ENCODE peak calls at places on chromosome 11, in eight cellular contexts. Y is neural progenitor cell; A is effector memory CD4-positive, alpha-beta T cell; F is GM12865; D is SJSA1; Z is psoas muscle; I is IMR-90; O is stomach. U is an unnamed sample.

GRCh38 chr11:87397250-87397649 is 359.5 kb downstream of the TMEM135 start:
- DNase-seq in Y (no peak), A (no peak), F (no peak), D (no peak), Z (no peak), I (no peak), O (no peak), U (peak; percentile 15)

GRCh38 chr11:113681711-113682410 is 24.2 kb downstream of the TMPRSS5 start:
- DNase-seq in Y (no peak), A (no peak), F (no peak), D (peak; percentile 52), Z (no peak), I (no peak), O (no peak), U (peak; percentile 6)

GRCh38 chr11:2459016-2459725 is 14.4 kb downstream of the KCNQ1 start:
- DNase-seq in Y (peak; percentile 28), A (no peak), F (no peak), D (no peak), Z (no peak), I (no peak), O (no peak), U (no peak)

GRCh38 chr11:33778682-33779081 is 4.4 kb upstream of the FBXO3 start:
- DNase-seq in Y (peak; percentile 33), A (no peak), F (no peak), D (peak; percentile 19), Z (no peak), I (peak; percentile 83), O (no peak), U (no peak)

GRCh38 chr11:65743928-65744698 is 23.5 kb upstream of the RNASEH2C start:
- DNase-seq in Y (peak; percentile 45), A (no peak), F (peak; percentile 45), D (peak; percentile 55), Z (peak; percentile 21), I (no peak), O (peak; percentile 49), U (peak; percentile 39)

GRCh38 chr11:2881076-2881973 is 4.2 kb downstream of the CDKN1C start:
- DNase-seq in Y (no peak), A (no peak), F (no peak), D (no peak), Z (no peak), I (no peak), O (no peak), U (no peak)

GRCh38 chr11:116219171-116219635 is 553.6 kb downstream of the BUD13 start:
- DNase-seq in Y (no peak), A (no peak), F (no peak), D (no peak), Z (no peak), I (no peak), O (no peak), U (no peak)

GRCh38 chr11:89015614-89016013 is 50.2 kb downstream of the GRM5 start:
- DNase-seq in Y (no peak), A (no peak), F (no peak), D (no peak), Z (no peak), I (no peak), O (no peak), U (no peak)

GRCh38 chr11:95084509-95084908 is 5.1 kb upstream of the ENDOD1 start:
- DNase-seq in Y (no peak), A (no peak), F (no peak), D (no peak), Z (no peak), I (peak; percentile 55), O (no peak), U (peak; percentile 92)

GRCh38 chr11:10454506-10454901 is 560 bp upstream of the AMPD3 start:
- DNase-seq in Y (no peak), A (no peak), F (no peak), D (no peak), Z (no peak), I (no peak), O (no peak), U (no peak)

GRCh38 chr11:10452211-10452767 is 2.8 kb upstream of the AMPD3 start:
- DNase-seq in Y (no peak), A (no peak), F (no peak), D (no peak), Z (no peak), I (peak; percentile 19), O (no peak), U (peak; percentile 74)

GRCh38 chr11:10453261-10453660 is 1.8 kb upstream of the AMPD3 start:
- DNase-seq in Y (no peak), A (no peak), F (no peak), D (no peak), Z (no peak), I (peak; percentile 21), O (no peak), U (peak; percentile 83)

GRCh38 chr11:10451399-10452116 is 3.5 kb upstream of the AMPD3 start:
- DNase-seq in Y (no peak), A (no peak), F (peak; percentile 27), D (no peak), Z (no peak), I (no peak), O (no peak), U (no peak)

DNA sequence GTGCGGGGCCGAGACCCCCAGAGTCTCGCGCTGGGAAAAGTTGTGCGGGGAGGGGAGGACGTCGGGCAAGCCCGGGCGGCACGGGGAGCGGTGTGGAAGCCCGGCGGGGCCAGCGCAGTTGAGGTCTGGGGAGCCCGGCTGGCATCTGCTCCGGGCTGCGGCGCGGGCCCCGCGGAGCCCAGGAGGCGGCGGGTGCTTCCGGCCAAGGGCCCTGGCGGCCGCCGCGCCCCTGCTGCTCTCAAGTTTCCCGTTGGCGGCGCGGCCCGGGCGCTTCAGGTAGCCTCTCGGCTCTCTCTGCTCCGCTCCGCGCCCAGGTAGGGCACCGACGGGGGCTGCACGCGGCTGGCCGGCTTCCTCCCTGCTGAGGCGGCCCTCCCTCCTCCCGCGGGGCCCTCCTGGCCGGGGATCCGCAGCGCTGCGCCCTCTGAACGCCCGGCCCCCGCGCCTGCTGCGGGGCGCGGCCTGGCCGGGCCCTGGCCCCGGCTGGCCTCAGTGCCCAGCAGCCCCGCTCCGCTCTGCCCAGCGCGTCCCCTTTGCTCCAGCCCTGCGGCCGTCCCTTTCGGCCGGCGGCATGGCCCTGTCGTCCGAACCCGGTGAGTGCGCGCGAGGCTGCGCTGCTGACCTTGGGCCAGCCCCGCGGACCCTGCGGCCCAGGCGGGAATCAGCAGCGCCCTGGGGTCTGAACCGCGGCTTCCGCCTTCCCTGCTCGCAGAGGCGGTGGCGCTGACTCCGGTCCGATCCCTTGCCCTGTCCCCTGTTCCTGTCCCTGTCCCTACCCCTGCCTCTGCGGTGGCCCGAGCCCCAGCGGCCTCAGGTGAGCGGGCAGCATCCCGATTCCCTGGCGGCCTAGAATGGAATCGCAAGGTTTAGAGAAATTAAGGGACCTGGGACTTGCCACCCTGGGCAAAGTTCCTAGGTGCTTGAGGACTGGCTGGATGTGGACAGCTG is 4.3 kb upstream of the AMPD3 start:
- DNase-seq in Y (peak; percentile 72), A (no peak), F (peak; percentile 43), D (no peak), Z (peak; percentile 41), I (no peak), O (peak; percentile 74), U (peak; percentile 57)
- H3K4me3 ChIP-seq in Y (peak overlapping the region; percentile 71), A (peak overlapping the region; percentile 65), F (peak overlapping the region; percentile 34), D (no peak overlapping the region), Z (peak overlapping the region; percentile 69), I (no peak overlapping the region), O (peak overlapping the region; percentile 53), U (peak overlapping the region; percentile 49)

DNA sequence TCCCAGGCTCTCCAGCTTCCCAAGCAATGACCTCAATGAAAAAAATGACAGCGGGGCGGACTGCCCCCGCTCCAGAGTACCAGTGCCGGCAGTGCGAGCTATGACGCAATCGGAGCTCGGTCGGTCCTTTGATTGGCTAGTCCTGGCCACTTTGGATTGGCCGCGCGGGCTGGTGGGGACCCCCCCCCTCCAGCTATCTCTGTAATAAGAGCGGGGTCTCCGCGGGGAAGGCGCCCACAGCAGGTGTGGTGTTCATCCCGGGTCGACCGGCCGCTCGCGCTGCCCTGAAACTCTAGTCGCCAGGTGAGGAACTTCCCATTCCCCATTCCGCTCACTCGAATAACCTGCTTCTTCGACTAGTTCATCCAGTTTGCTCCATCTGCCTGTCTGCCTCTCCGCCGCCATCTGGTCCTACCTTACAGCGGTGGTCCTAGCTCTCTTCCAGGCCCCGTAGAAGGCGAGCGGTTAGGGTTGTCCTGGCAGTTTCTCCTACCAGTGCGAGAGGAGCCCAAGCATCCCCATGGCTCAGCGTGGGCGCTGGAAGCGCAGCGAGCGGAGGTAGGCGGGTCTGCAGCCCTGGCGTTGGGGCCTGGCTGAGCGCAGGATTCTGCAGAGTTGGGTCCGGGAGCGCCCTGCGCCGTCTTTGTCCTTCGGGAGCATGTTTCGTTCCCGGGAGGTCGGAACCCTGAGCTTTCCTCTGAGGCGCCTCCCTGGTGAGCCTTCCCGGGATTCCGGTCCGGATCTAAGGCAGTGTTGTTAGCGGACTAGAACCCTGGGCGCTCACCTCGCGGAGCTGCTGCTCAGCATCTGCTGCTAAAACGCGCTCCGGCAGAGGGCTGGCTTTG is at the start of gene CALCB:
- DNase-seq in Y (peak; percentile 75), A (no peak), F (no peak), D (no peak), Z (no peak), I (peak; percentile 10), O (no peak), U (peak; percentile 57)
- H3K4me3 ChIP-seq in Y (peak within 1 kb of the TSS; percentile 57), A (peak within 1 kb of the TSS; percentile 44), F (no peak within 1 kb of the TSS), D (no peak within 1 kb of the TSS), Z (peak within 1 kb of the TSS; percentile 38), I (peak within 1 kb of the TSS; percentile 10), O (peak within 1 kb of the TSS; percentile 43), U (peak within 1 kb of the TSS; percentile 5)

GRCh38 chr11:70135142-70136132 is 57.3 kb downstream of the ANO1 start:
- DNase-seq in Y (peak; percentile 51), A (no peak), F (no peak), D (no peak), Z (no peak), I (peak; percentile 24), O (peak; percentile 66), U (no peak)
- H3K4me3 ChIP-seq in Y (no peak overlapping the region), A (no peak overlapping the region), F (no peak overlapping the region), D (no peak overlapping the region), Z (no peak overlapping the region), I (no peak overlapping the region), O (peak overlapping the region; percentile 11), U (no peak overlapping the region)

GRCh38 chr11:67055812-67056211 is 835 bp upstream of the RHOD start:
- DNase-seq in Y (peak; percentile 22), A (no peak), F (no peak), D (no peak), Z (peak; percentile 26), I (peak; percentile 15), O (peak; percentile 37), U (peak; percentile 94)

GRCh38 chr11:67058506-67058905 is 1.9 kb downstream of the RHOD start:
- DNase-seq in Y (no peak), A (no peak), F (no peak), D (no peak), Z (no peak), I (no peak), O (no peak), U (no peak)

GRCh38 chr11:67056267-67056639 is 394 bp upstream of the RHOD start:
- DNase-seq in Y (no peak), A (no peak), F (no peak), D (no peak), Z (no peak), I (no peak), O (no peak), U (no peak)

GRCh38 chr11:67056640-67057409 is at the start of gene RHOD:
- DNase-seq in Y (peak; percentile 82), A (no peak), F (no peak), D (no peak), Z (peak; percentile 63), I (no peak), O (peak; percentile 80), U (peak; percentile 77)

DNA sequence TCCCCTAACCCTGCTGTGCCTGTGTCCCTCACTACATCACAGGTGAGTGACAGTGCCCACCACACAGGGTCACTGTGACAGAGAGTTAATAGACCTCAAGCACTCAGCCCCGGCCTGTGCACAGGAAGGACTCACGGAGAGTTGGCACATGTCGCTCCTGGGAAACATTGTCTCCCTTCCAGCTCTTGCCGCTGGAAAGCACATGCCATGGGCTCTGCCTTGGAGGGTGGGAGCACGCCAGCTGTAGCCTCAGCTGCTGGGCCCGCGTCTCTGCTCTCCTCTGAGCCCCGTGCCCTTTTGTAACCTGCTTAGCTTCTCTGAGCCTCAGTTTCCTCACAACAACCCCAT is 737 bp downstream of the RHOD start:
- DNase-seq in Y (no peak), A (no peak), F (no peak), D (no peak), Z (peak; percentile 37), I (no peak), O (no peak), U (no peak)
- H3K4me3 ChIP-seq in Y (peak overlapping the region; percentile 56), A (no peak overlapping the region), F (no peak overlapping the region), D (no peak overlapping the region), Z (peak overlapping the region; percentile 80), I (no peak overlapping the region), O (peak overlapping the region; percentile 67), U (peak overlapping the region; percentile 85)